ENCODE peak calls at places on chromosomes 5 and 9, in five cellular contexts. A is H1, C is H9, B is trophoblast cell, O is IMR-90. J is an unnamed sample.

GRCh38 chr9:73371801-73372200 is 220.1 kb downstream of the ANXA1 start:
- DNase-seq in C (no peak), A (no peak), B (no peak), O (no peak), J (no peak)

GRCh38 chr9:108142504-108143201 is 653.1 kb upstream of the KLF4 start:
- DNase-seq in B (peak; percentile 20), C (peak; percentile 43), O (peak; percentile 50), A (no peak), J (peak; percentile 69)

GRCh38 chr5:67156976-67157583 is 39.5 kb downstream of the CD180 start:
- DNase-seq in O (peak; percentile 32), C (peak; percentile 40), B (peak; percentile 59), A (no peak), J (peak; percentile 38)

GRCh38 chr5:89972901-89973300 is 436.7 kb downstream of the CETN3 start:
- DNase-seq in O (no peak), B (peak; percentile 7), A (no peak), C (no peak), J (peak; percentile 37)

GRCh38 chr5:156201793-156202388 is 125.1 kb upstream of the SGCD start:
- DNase-seq in C (no peak), O (peak; percentile 83), B (peak; percentile 1), A (no peak), J (peak; percentile 10)

GRCh38 chr5:172412724-172413260 is 41.5 kb downstream of the SH3PXD2B start:
- DNase-seq in A (no peak), B (peak; percentile 54), C (no peak), O (peak; percentile 95), J (peak; percentile 96)

GRCh38 chr5:143350790-143351603 is 52.5 kb downstream of the NR3C1 start:
- DNase-seq in O (peak; percentile 95), A (no peak), C (no peak), B (no peak), J (peak; percentile 88)

GRCh38 chr5:149128023-149128875 is 13.0 kb upstream of the ABLIM3 start:
- DNase-seq in A (no peak), B (peak; percentile 70), O (peak; percentile 41), C (peak; percentile 54), J (peak; percentile 61)

GRCh38 chr5:146965781-146966659 is 87.5 kb upstream of the PPP2R2B start:
- DNase-seq in B (peak; percentile 95), C (peak; percentile 56), O (peak; percentile 69), A (peak; percentile 15), J (peak; percentile 82)

GRCh38 chr5:103804714-103805113 is 242.1 kb upstream of the NUDT12 start:
- DNase-seq in O (peak; percentile 4), C (no peak), A (no peak), B (no peak), J (no peak)

GRCh38 chr5:112938286-112938685 is 16.3 kb upstream of the REEP5 start:
- DNase-seq in B (no peak), C (no peak), A (no peak), O (no peak), J (no peak)

GRCh38 chr9:93659044-93659836 is 82.9 kb downstream of the PHF2 start:
- DNase-seq in B (no peak), A (no peak), C (no peak), O (no peak), J (no peak)

GRCh38 chr9:126152622-126153362 is 173.8 kb upstream of the MVB12B start:
- DNase-seq in C (no peak), A (no peak), O (no peak), B (no peak), J (no peak)

GRCh38 chr5:9869616-9870288 is 239.6 kb upstream of the TAS2R1 start:
- DNase-seq in B (no peak), A (no peak), O (peak; percentile 92), C (no peak), J (peak; percentile 6)

GRCh38 chr5:179267671-179268071 is 77.6 kb downstream of the ADAMTS2 start:
- DNase-seq in A (no peak), C (peak; percentile 8), O (no peak), B (peak; percentile 17), J (no peak)

GRCh38 chr9:78858266-78858665 is 561.3 kb downstream of the PSAT1 start:
- DNase-seq in A (no peak), C (no peak), B (no peak), O (peak; percentile 29), J (no peak)

GRCh38 chr5:96509313-96509712 is 76.3 kb upstream of the PCSK1 start:
- DNase-seq in O (peak; percentile 31), B (peak; percentile 14), C (no peak), A (no peak), J (peak; percentile 28)

GRCh38 chr5:139343476-139343875 is 1.8 kb downstream of the PAIP2 start:
- DNase-seq in A (no peak), C (no peak), B (no peak), O (no peak), J (no peak)

GRCh38 chr5:147831465-147831864 is at the start of gene SPINK1:
- DNase-seq in B (no peak), A (no peak), C (no peak), O (no peak), J (no peak)

GRCh38 chr9:110287289-110287680 is 31.0 kb upstream of the TXN start:
- DNase-seq in A (no peak), O (no peak), C (no peak), B (peak; percentile 67), J (no peak)

GRCh38 chr5:4058899-4059298 is 463.3 kb downstream of the IRX1 start:
- DNase-seq in O (no peak), A (no peak), B (peak; percentile 23), C (peak; percentile 40), J (no peak)

DNA sequence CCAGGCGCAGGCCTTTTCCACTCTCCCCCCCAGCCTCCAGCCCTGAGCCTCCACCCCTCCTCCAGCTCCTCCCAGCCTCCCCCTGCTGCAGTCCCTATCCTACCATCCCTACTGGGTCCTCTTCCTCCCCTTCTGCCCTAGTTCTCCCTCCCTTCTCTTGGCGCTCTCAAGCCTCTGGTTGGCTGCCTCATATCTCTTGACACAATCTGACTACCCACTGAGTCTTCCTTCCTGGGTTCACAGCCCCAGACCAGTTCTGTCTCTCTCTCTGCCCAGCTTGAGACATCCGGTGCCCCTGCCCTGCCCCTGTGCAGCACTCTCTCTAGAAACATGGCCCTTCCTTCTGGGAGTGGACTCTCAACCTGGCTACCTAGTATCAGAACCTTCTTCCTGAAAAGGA is 76.2 kb downstream of the TSPAN17 start:
- DNase-seq in C (no peak), A (no peak), B (no peak), O (no peak), J (no peak)
- H4K91ac ChIP-seq in C (no peak overlapping the region), A (no peak overlapping the region), B (no peak overlapping the region), O (no peak overlapping the region), J (no peak overlapping the region)

DNA sequence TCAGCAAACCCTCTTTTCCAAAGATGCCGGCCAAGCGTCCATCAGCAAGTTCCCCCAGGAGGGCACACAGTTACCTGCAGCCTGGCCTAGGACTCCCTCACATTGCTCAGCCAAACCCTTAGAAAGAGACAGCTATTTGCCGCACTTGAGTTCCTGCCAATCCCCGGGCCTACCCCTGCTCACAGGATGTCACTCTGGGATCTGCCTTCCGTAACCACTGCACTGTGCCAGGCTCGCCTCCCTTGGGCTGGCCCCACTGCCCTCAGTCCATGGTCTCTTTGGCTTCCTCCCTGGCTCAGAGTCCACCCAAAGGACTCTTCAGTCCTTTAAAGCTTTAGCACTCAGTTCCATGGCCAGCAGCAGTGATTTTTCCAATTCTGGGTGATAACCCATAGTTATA is 128.3 kb downstream of the NSG2 start:
- DNase-seq in A (no peak), B (no peak), O (no peak), C (peak; percentile 24), J (no peak)
- H4K91ac ChIP-seq in A (no peak overlapping the region), B (no peak overlapping the region), O (no peak overlapping the region), C (no peak overlapping the region), J (no peak overlapping the region)

DNA sequence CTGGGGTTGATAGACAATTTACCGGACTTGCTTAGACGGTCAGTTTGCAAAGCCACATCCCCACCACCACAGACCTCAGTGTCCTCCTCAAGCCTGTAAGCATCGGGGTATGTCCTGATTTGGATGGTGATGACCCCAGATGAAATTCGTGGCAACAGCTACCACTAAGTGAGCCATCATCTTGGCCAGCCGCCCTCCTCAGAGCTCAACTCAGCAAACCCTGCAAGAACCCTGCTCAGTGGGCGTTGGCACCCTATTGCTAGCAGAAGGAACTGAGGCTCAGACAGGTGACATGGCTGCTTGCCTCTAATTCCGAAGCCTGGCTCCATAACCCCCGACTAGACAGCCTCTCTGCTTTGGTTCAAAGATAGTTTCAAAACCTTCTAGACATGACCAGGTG is 41.4 kb upstream of the BARHL1 start:
- DNase-seq in A (no peak), O (no peak), C (no peak), B (no peak), J (no peak)
- H4K91ac ChIP-seq in A (no peak overlapping the region), O (no peak overlapping the region), C (no peak overlapping the region), B (no peak overlapping the region), J (no peak overlapping the region)

GRCh38 chr9:129333613-129333960 is 155.5 kb upstream of the IER5L start:
- DNase-seq in C (peak; percentile 88), A (no peak), B (peak; percentile 88), O (no peak), J (peak; percentile 72)
- H4K91ac ChIP-seq in C (no peak overlapping the region), A (peak overlapping the region; percentile 94), B (peak overlapping the region; percentile 76), O (peak overlapping the region; percentile 97), J (peak overlapping the region; percentile 34)

GRCh38 chr9:35115680-35116538 is at the start of gene ATOSB:
- DNase-seq in C (peak; percentile 100), A (peak; percentile 99), B (peak; percentile 98), O (peak; percentile 93), J (peak; percentile 99)

GRCh38 chr9:35114113-35114847 is 1.4 kb downstream of the ATOSB start:
- DNase-seq in B (peak; percentile 92), C (peak; percentile 98), O (peak; percentile 94), A (peak; percentile 76), J (peak; percentile 99)

GRCh38 chr9:35116898-35117551 is 1.4 kb upstream of the ATOSB start:
- DNase-seq in O (peak; percentile 90), B (peak; percentile 98), A (peak; percentile 83), C (peak; percentile 93), J (peak; percentile 94)

GRCh38 chr9:35116539-35116897 is 856 bp upstream of the ATOSB start:
- DNase-seq in B (no peak), A (no peak), C (no peak), O (no peak), J (no peak)

DNA sequence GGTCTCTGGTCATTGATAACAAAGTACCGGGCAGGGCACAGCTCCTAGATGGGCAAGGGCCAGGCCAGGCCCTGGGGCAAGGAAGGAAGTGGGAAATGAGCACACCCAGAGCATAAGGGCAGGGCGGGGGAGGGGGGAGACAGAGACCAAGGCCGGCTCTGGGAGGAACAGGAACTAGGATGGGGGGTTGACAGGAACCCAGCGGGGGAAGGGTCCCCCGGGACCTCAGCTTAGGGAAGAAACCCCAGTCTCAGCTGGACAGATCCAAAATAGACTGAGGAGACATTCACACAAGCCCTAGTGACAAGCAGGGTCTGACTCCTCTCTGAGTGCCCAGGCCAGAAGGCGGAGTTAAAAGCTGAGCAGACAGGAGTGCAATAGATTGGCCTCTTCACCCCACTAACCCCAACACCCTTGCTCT is 731 bp downstream of the ATOSB start:
- DNase-seq in A (no peak), B (peak; percentile 65), C (peak; percentile 52), O (no peak), J (peak; percentile 79)
- H4K91ac ChIP-seq in A (peak overlapping the region; percentile 27), B (peak overlapping the region; percentile 92), C (no peak overlapping the region), O (peak overlapping the region; percentile 94), J (peak overlapping the region; percentile 85)

GRCh38 chr5:150627731-150628545 is 12.5 kb upstream of the SYNPO start:
- DNase-seq in B (peak; percentile 92), O (peak; percentile 59), A (no peak), C (no peak), J (peak; percentile 56)
- H4K91ac ChIP-seq in B (no peak overlapping the region), O (no peak overlapping the region), A (no peak overlapping the region), C (no peak overlapping the region), J (no peak overlapping the region)

GRCh38 chr9:136107155-136107952 is 11.3 kb downstream of the TMEM250 start:
- DNase-seq in B (no peak), C (peak; percentile 66), A (no peak), O (no peak), J (no peak)
- H4K91ac ChIP-seq in B (peak overlapping the region; percentile 83), C (no peak overlapping the region), A (peak overlapping the region; percentile 96), O (no peak overlapping the region), J (peak overlapping the region; percentile 94)